ENCODE peak calls at places on chromosome 13, in five cellular contexts. G is keratinocyte, S is neuronal stem cell, R is MM.1S, J is colonic mucosa. W is an unnamed sample.

GRCh38 chr13:20475927-20476691 is 49.5 kb downstream of the CRYL1 start:
- DNase-seq in G (no peak), S (no peak), R (peak), J (no peak), W (no peak)

GRCh38 chr13:37775871-37776270 is 93.7 kb downstream of the TRPC4 start:
- DNase-seq in G (no peak), S (no peak), R (no peak), J (no peak), W (no peak)

GRCh38 chr13:108003626-108004025 is 211.7 kb downstream of the LIG4 start:
- DNase-seq in G (no peak), S (no peak), R (no peak), J (no peak), W (no peak)

GRCh38 chr13:41054212-41054877 is 7.0 kb upstream of the WBP4 start:
- DNase-seq in G (no peak), S (no peak), R (peak), J (peak), W (no peak)

GRCh38 chr13:72384879-72385278 is 342.6 kb downstream of the MZT1 start:
- DNase-seq in G (peak), S (no peak), R (no peak), J (no peak), W (no peak)

GRCh38 chr13:79435549-79435948 is 29.5 kb upstream of the RBM26 start:
- DNase-seq in G (no peak), S (no peak), R (no peak), J (no peak), W (no peak)

GRCh38 chr13:113447596-113447995 is 5.7 kb downstream of the ADPRHL1 start:
- DNase-seq in G (no peak), S (no peak), R (no peak), J (no peak), W (no peak)

GRCh38 chr13:99218545-99218944 is 17.9 kb downstream of the UBAC2 start:
- DNase-seq in G (no peak), S (no peak), R (no peak), J (no peak), W (no peak)

GRCh38 chr13:100546713-100547405 is 41.7 kb downstream of the GGACT start:
- DNase-seq in G (no peak), S (no peak), R (no peak), J (no peak), W (no peak)

GRCh38 chr13:73934215-73934623 is 200.0 kb downstream of the KLF12 start:
- DNase-seq in G (no peak), S (no peak), R (no peak), J (no peak), W (no peak)

GRCh38 chr13:73932091-73932490 is 202.1 kb downstream of the KLF12 start:
- DNase-seq in G (no peak), S (no peak), R (no peak), J (no peak), W (no peak)

GRCh38 chr13:73934771-73935170 is 199.4 kb downstream of the KLF12 start:
- DNase-seq in G (no peak), S (no peak), R (no peak), J (no peak), W (no peak)

GRCh38 chr13:73936001-73936400 is 198.2 kb downstream of the KLF12 start:
- DNase-seq in G (no peak), S (no peak), R (no peak), J (no peak), W (no peak)

DNA sequence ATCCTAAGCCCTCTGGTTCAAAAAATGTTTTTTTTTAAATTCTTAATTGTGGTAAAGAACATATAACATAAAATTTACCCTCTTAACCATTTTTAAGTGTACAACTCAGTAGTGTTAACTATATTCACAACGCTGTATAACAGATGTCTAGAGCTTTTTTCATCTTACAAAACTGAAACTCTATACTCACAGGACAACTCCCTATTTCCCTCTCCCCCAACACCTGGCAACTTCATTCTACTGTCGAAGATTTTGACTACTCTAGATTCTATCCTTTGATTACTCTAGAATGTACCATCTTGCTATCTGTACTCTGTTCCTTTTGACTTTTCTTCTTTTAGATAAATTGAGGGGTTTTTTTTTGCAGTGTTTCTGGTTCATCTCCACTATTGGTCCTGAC is 200.4 kb downstream of the KLF12 start:
- DNase-seq in G (no peak), S (no peak), R (peak), J (no peak), W (no peak)
- H3K9ac ChIP-seq in G (no peak), S (no peak), R (no peak), J (no peak), W (no peak)

DNA sequence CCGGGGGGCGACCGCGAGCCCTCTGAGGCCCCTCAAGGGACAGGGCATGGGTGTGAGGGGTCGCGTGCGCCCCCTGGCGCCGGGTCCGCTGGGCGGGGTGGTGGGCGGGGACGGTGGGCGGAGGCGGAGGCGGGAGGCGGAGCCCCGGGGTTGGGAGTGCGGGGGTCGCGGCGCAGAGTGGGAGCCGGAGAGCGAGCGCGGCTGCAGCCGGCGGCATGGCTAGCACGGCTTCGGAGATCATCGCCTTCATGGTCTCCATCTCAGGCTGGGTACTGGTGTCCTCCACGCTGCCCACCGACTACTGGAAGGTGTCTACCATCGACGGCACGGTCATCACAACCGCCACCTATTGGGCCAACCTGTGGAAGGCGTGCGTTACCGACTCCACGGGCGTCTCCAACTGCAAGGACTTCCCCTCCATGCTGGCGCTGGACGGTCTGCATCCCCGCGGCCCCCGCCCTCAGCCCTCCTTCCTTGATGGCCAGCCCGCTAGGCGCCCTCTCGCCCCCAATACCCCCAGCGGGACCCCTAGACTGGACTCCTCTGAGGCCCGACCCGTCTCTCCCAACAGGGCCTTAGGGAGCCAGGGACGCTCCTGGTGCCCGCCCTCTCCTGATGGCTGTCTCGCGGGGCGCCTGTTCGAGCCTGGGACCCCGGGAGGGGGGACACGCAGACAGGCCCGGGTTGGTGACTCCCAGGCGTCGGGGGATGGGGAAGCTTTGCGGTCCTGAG is at the start of gene CLDN10:
- DNase-seq in G (no peak), S (peak), R (peak), J (peak), W (no peak)
- H3K9ac ChIP-seq in G (no peak), S (peak), R (no peak), J (no peak), W (no peak)

GRCh38 chr13:27954406-27954851 is 14.7 kb downstream of the CDX2 start:
- DNase-seq in G (no peak), S (no peak), R (no peak), J (peak), W (no peak)

GRCh38 chr13:27955192-27955591 is 13.9 kb downstream of the CDX2 start:
- DNase-seq in G (no peak), S (no peak), R (no peak), J (no peak), W (no peak)

GRCh38 chr13:27952931-27953670 is 16.0 kb downstream of the CDX2 start:
- DNase-seq in G (no peak), S (no peak), R (no peak), J (peak), W (no peak)

GRCh38 chr13:27956576-27957300 is 12.4 kb downstream of the CDX2 start:
- DNase-seq in G (no peak), S (no peak), R (no peak), J (peak), W (no peak)

DNA sequence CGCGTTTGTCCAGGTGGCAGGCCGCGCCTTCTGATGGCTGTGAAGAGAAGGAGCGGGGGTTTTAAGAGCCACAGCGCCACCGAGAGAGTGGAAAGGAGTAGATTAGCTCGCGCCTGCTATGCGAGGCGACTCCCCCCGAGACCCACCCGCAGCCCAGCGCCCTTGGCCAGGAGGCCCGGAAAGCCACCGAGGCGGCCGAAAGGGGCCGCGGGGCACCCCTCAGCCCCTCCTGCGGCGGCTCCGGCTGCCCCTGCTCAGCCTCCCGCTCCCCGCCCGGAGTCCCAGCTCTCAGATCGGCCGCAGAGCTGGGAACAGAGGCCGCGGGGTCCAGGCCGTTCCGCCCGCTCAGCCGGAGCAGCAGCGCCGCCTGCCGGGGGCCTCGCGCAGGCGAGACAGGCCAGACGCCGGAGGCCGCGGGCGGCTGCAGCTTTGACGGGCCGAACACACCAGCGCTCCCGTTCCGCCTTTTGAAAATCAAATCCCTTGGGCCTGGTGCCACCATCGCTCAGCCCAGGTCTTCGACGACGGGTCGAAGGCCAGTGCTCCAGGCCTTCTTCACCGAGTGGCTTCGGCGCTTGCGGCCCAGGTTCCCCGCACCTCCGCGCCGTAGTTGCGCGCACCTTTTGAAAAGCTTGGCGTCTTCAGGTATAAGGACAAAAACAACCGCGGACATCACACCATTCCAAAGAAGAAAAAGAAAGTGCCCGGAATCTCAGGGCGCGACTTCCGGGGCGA is 15.3 kb downstream of the CDX2 start:
- DNase-seq in G (no peak), S (peak), R (peak), J (peak), W (no peak)
- H3K9ac ChIP-seq in G (no peak), S (no peak), R (peak), J (peak), W (peak)

GRCh38 chr13:48500652-48501197 is 32.2 kb downstream of the RCBTB2 start:
- DNase-seq in G (peak), S (no peak), R (no peak), J (no peak), W (peak)
- H3K9ac ChIP-seq in G (no peak), S (no peak), R (no peak), J (no peak), W (no peak)

GRCh38 chr13:111120422-111120821 is 5.3 kb downstream of the ARHGEF7 start:
- DNase-seq in G (no peak), S (no peak), R (no peak), J (no peak), W (no peak)
- H3K9ac ChIP-seq in G (no peak), S (peak), R (no peak), J (no peak), W (no peak)